ENCODE peak calls at places on chromosomes 3 and 15, in ten cellular contexts. I is NCI-H2081 treated with DMSO at 0.1 percent for 48 hours; P is NCI-H1092 treated with DMSO at 0.1 percent for 48 hours; G is NCI-H1694 treated with DMSO at 0.1 percent for 48 hours; M is A673; K is left colon; T is stimulated activated CD4-positive, alpha-beta T cell treated with anti-CD3 and anti-CD28 coated beads, Interleukin-1b, Interleukin-23, amount 100 ng/mL, for 48 hours; U is NCI-H460; Y is H7; X is stimulated activated naive B cell treated with anti-CD40 and anti-IgM and Interleukin-4, amounts not matched to agents 10 μg/mL and 1 μg/mL and 100 μg/mL, for 72 hours. H is an unnamed sample.

GRCh38 chr15:45637552-45638033 is 2.8 kb downstream of the SQOR start:
- DNase-seq in I (no peak), P (peak; percentile 4), G (no peak), M (peak; percentile 87), K (peak; percentile 73), T (peak; percentile 60), U (peak; percentile 28), Y (no peak), X (peak; percentile 29), H (no peak)

GRCh38 chr3:116815831-116816588 is 106.4 kb downstream of the TUSC7 start:
- DNase-seq in I (no peak), P (peak; percentile 7), G (no peak), M (no peak), K (peak; percentile 44), T (no peak), U (no peak), Y (no peak), X (no peak), H (no peak)

GRCh38 chr3:186239321-186239720 is 122.7 kb downstream of the DGKG start:
- DNase-seq in I (no peak), P (peak; percentile 35), G (no peak), M (peak; percentile 64), K (no peak), T (no peak), U (no peak), Y (peak; percentile 75), X (no peak), H (peak; percentile 4)

GRCh38 chr15:84829428-84829827 is 12.3 kb downstream of the ALPK3 start:
- DNase-seq in I (no peak), P (no peak), G (no peak), M (no peak), K (no peak), T (no peak), U (no peak), Y (no peak), X (no peak), H (no peak)

GRCh38 chr3:154275965-154276364 is 48.3 kb downstream of the DHX36 start:
- DNase-seq in I (no peak), P (no peak), G (no peak), M (no peak), K (no peak), T (no peak), U (no peak), Y (no peak), X (no peak), H (no peak)

GRCh38 chr15:25717116-25717755 is 145.9 kb downstream of the ATP10A start:
- DNase-seq in I (no peak), P (no peak), G (no peak), M (peak; percentile 7), K (no peak), T (no peak), U (no peak), Y (peak; percentile 45), X (peak; percentile 36), H (no peak)

GRCh38 chr3:12758025-12758830 is 831 bp downstream of the TMEM40 start:
- DNase-seq in I (no peak), P (peak; percentile 58), G (no peak), M (peak; percentile 62), K (no peak), T (no peak), U (no peak), Y (peak; percentile 63), X (no peak), H (no peak)

GRCh38 chr3:47016934-47017435 is 37.5 kb downstream of the NBEAL2 start:
- DNase-seq in I (no peak), P (no peak), G (no peak), M (peak; percentile 25), K (no peak), T (peak; percentile 43), U (no peak), Y (no peak), X (no peak), H (no peak)

GRCh38 chr3:134328147-134328591 is 46.1 kb downstream of the AMOTL2 start:
- DNase-seq in I (no peak), P (no peak), G (no peak), M (peak; percentile 60), K (no peak), T (no peak), U (peak; percentile 65), Y (no peak), X (no peak), H (no peak)

GRCh38 chr3:126127904-126128303 is 44.0 kb upstream of the SLC41A3 start:
- DNase-seq in I (no peak), P (no peak), G (no peak), M (no peak), K (peak; percentile 7), T (no peak), U (no peak), Y (no peak), X (no peak), H (no peak)

GRCh38 chr15:89785064-89785770 is 9.1 kb downstream of the MESP2 start:
- DNase-seq in I (no peak), P (no peak), G (no peak), M (no peak), K (peak; percentile 94), T (no peak), U (no peak), Y (no peak), X (no peak), H (no peak)

GRCh38 chr3:54999159-54999558 is 71.3 kb upstream of the LRTM1 start:
- DNase-seq in I (no peak), P (no peak), G (no peak), M (peak; percentile 46), K (no peak), T (no peak), U (peak; percentile 12), Y (peak; percentile 35), X (no peak), H (no peak)

GRCh38 chr3:13309004-13309403 is 111.1 kb downstream of the NUP210 start:
- DNase-seq in I (no peak), P (no peak), G (no peak), M (no peak), K (no peak), T (no peak), U (no peak), Y (no peak), X (no peak), H (no peak)

GRCh38 chr3:9503283-9503682 is 50.3 kb downstream of the LHFPL4 start:
- DNase-seq in I (peak; percentile 53), P (peak; percentile 26), G (peak; percentile 12), M (peak; percentile 74), K (no peak), T (peak; percentile 66), U (peak; percentile 57), Y (peak; percentile 90), X (peak; percentile 62), H (no peak)

GRCh38 chr3:52299815-52300611 is 12.4 kb downstream of the GLYCTK start:
- DNase-seq in I (no peak), P (peak; percentile 33), G (peak; percentile 23), M (peak; percentile 26), K (no peak), T (no peak), U (no peak), Y (peak; percentile 85), X (no peak), H (no peak)

GRCh38 chr3:100159564-100160153 is 45.4 kb upstream of the FILIP1L start:
- DNase-seq in I (no peak), P (no peak), G (no peak), M (peak; percentile 10), K (no peak), T (no peak), U (no peak), Y (no peak), X (no peak), H (no peak)

GRCh38 chr3:157471051-157471450 is 32.2 kb downstream of the VEPH1 start:
- DNase-seq in I (no peak), P (no peak), G (no peak), M (no peak), K (no peak), T (no peak), U (no peak), Y (no peak), X (no peak), H (no peak)

GRCh38 chr3:11371758-11372157 is 99.6 kb downstream of the ATG7 start:
- DNase-seq in I (no peak), P (peak; percentile 52), G (no peak), M (no peak), K (no peak), T (no peak), U (no peak), Y (no peak), X (no peak), H (no peak)

GRCh38 chr3:54122802-54123537 is 618 bp downstream of the CACNA2D3 start:
- DNase-seq in I (no peak), P (no peak), G (no peak), M (no peak), K (no peak), T (no peak), U (no peak), Y (peak; percentile 73), X (no peak), H (no peak)

GRCh38 chr3:10740954-10741353 is 75.1 kb upstream of the SLC6A11 start:
- DNase-seq in I (no peak), P (no peak), G (no peak), M (no peak), K (no peak), T (no peak), U (no peak), Y (no peak), X (no peak), H (no peak)

GRCh38 chr15:65004993-65005392 is 15.3 kb upstream of the SPG21 start:
- DNase-seq in I (no peak), P (no peak), G (no peak), M (no peak), K (no peak), T (no peak), U (no peak), Y (no peak), X (no peak), H (no peak)

GRCh38 chr15:80073197-80073596 is 13.7 kb downstream of the ZFAND6 start:
- DNase-seq in I (no peak), P (no peak), G (no peak), M (no peak), K (no peak), T (no peak), U (no peak), Y (no peak), X (no peak), H (no peak)

GRCh38 chr3:81743096-81744025 is 18.1 kb downstream of the GBE1 start:
- DNase-seq in I (no peak), P (no peak), G (no peak), M (peak; percentile 64), K (no peak), T (no peak), U (peak; percentile 85), Y (no peak), X (no peak), H (no peak)

GRCh38 chr3:82493858-82494257 is 732.4 kb upstream of the GBE1 start:
- DNase-seq in I (no peak), P (no peak), G (no peak), M (no peak), K (no peak), T (no peak), U (no peak), Y (no peak), X (no peak), H (no peak)

GRCh38 chr15:94970831-94971230 is 739.5 kb downstream of the MCTP2 start:
- DNase-seq in I (no peak), P (no peak), G (no peak), M (no peak), K (no peak), T (no peak), U (no peak), Y (no peak), X (no peak), H (no peak)

GRCh38 chr3:119352863-119353527 is 58.8 kb downstream of the ARHGAP31 start:
- DNase-seq in I (no peak), P (peak; percentile 8), G (no peak), M (peak; percentile 58), K (no peak), T (no peak), U (no peak), Y (no peak), X (no peak), H (no peak)

GRCh38 chr15:25863067-25863967 is at the start of gene ATP10A:
- DNase-seq in I (no peak), P (no peak), G (no peak), M (no peak), K (no peak), T (peak; percentile 38), U (no peak), Y (peak; percentile 78), X (no peak), H (no peak)